ENCODE peak calls at places on chromosomes 6 and 20, in four cellular contexts. One of them, this sample, is unnamed.

GRCh38 chr6:20771427-20771826 is 237.2 kb downstream of the CDKAL1 start:
- DNase-seq in sigmoid colon: no peak
- DNase-seq in H7: no peak
- DNase-seq in HT-29: no peak
- DNase-seq in this sample: no peak

GRCh38 chr6:122238861-122239260 is 160.6 kb upstream of the HSF2 start:
- DNase-seq in sigmoid colon: no peak
- DNase-seq in H7: no peak
- DNase-seq in HT-29: no peak
- DNase-seq in this sample: no peak

GRCh38 chr6:167933290-167933689 is 64.2 kb upstream of the KIF25 start:
- DNase-seq in sigmoid colon: no peak
- DNase-seq in H7: no peak
- DNase-seq in HT-29: peak; percentile 46
- DNase-seq in this sample: no peak

GRCh38 chr6:50925548-50925947 is 106.9 kb downstream of the TFAP2B start:
- DNase-seq in sigmoid colon: no peak
- DNase-seq in H7: no peak
- DNase-seq in HT-29: no peak
- DNase-seq in this sample: no peak

GRCh38 chr6:148747145-148747492 is 289 bp downstream of the UST start:
- DNase-seq in sigmoid colon: peak; percentile 83
- DNase-seq in H7: peak; percentile 77
- DNase-seq in HT-29: no peak
- DNase-seq in this sample: no peak

GRCh38 chr6:36914227-36914794 is 28.6 kb downstream of the C6orf89 start:
- DNase-seq in sigmoid colon: no peak
- DNase-seq in H7: peak; percentile 74
- DNase-seq in HT-29: peak; percentile 95
- DNase-seq in this sample: no peak

GRCh38 chr6:20877008-20877937 is 343.0 kb downstream of the CDKAL1 start:
- DNase-seq in sigmoid colon: peak; percentile 69
- DNase-seq in H7: no peak
- DNase-seq in HT-29: peak; percentile 91
- DNase-seq in this sample: no peak

GRCh38 chr6:126170875-126171489 is 168.9 kb upstream of the CENPW start:
- DNase-seq in sigmoid colon: no peak
- DNase-seq in H7: peak; percentile 9
- DNase-seq in HT-29: peak; percentile 32
- DNase-seq in this sample: no peak

GRCh38 chr6:38176797-38177751 is 357.5 kb downstream of the ZFAND3 start:
- DNase-seq in sigmoid colon: peak; percentile 18
- DNase-seq in H7: peak; percentile 83
- DNase-seq in HT-29: no peak
- DNase-seq in this sample: no peak

GRCh38 chr20:45944151-45944964 is 9.9 kb downstream of the PCIF1 start:
- DNase-seq in sigmoid colon: no peak
- DNase-seq in H7: no peak
- DNase-seq in HT-29: no peak
- DNase-seq in this sample: no peak

GRCh38 chr20:41004561-41005360 is 23.9 kb upstream of the TOP1 start:
- DNase-seq in sigmoid colon: no peak
- DNase-seq in H7: no peak
- DNase-seq in HT-29: peak; percentile 16
- DNase-seq in this sample: no peak

GRCh38 chr20:31861346-31862156 is 8.8 kb downstream of the DUSP15 start:
- DNase-seq in sigmoid colon: no peak
- DNase-seq in H7: peak; percentile 100
- DNase-seq in HT-29: peak; percentile 53
- DNase-seq in this sample: peak; percentile 61

GRCh38 chr20:44805991-44806729 is 4.2 kb downstream of the RIMS4 start:
- DNase-seq in sigmoid colon: peak; percentile 77
- DNase-seq in H7: peak; percentile 91
- DNase-seq in HT-29: no peak
- DNase-seq in this sample: no peak

GRCh38 chr6:42013134-42013516 is 37.2 kb upstream of the TAF8 start:
- DNase-seq in sigmoid colon: no peak
- DNase-seq in H7: no peak
- DNase-seq in HT-29: no peak
- DNase-seq in this sample: no peak

GRCh38 chr6:11772109-11772830 is 6.3 kb downstream of the ADTRP start:
- DNase-seq in sigmoid colon: peak; percentile 74
- DNase-seq in H7: no peak
- DNase-seq in HT-29: peak; percentile 42
- DNase-seq in this sample: no peak

GRCh38 chr6:21941926-21942325 is 348.4 kb downstream of the SOX4 start:
- DNase-seq in sigmoid colon: no peak
- DNase-seq in H7: no peak
- DNase-seq in HT-29: no peak
- DNase-seq in this sample: no peak

GRCh38 chr6:42251500-42251899 is 33.8 kb upstream of the MRPS10 start:
- DNase-seq in sigmoid colon: no peak
- DNase-seq in H7: no peak
- DNase-seq in HT-29: no peak
- DNase-seq in this sample: no peak

GRCh38 chr20:58194176-58194796 is 34.2 kb downstream of the ANKRD60 start:
- DNase-seq in sigmoid colon: no peak
- DNase-seq in H7: no peak
- DNase-seq in HT-29: no peak
- DNase-seq in this sample: no peak

GRCh38 chr20:60249436-60249835 is 291.2 kb downstream of the CDH26 start:
- DNase-seq in sigmoid colon: no peak
- DNase-seq in H7: no peak
- DNase-seq in HT-29: peak; percentile 33
- DNase-seq in this sample: no peak

GRCh38 chr6:42158011-42158410 is 15.2 kb upstream of the GUCA1A start:
- DNase-seq in sigmoid colon: no peak
- DNase-seq in H7: no peak
- DNase-seq in HT-29: no peak
- DNase-seq in this sample: no peak

GRCh38 chr6:21740719-21741118 is 147.2 kb downstream of the SOX4 start:
- DNase-seq in sigmoid colon: no peak
- DNase-seq in H7: no peak
- DNase-seq in HT-29: no peak
- DNase-seq in this sample: no peak

GRCh38 chr20:10553326-10553984 is 118.3 kb downstream of the SLX4IP start:
- DNase-seq in sigmoid colon: peak; percentile 79
- DNase-seq in H7: peak; percentile 36
- DNase-seq in HT-29: peak; percentile 84
- DNase-seq in this sample: no peak

GRCh38 chr6:73363537-73363875 is 1.0 kb downstream of the KHDC3L start:
- DNase-seq in sigmoid colon: no peak
- DNase-seq in H7: no peak
- DNase-seq in HT-29: no peak
- DNase-seq in this sample: no peak

GRCh38 chr20:50274570-50275430 is 84.2 kb downstream of the CEBPB start:
- DNase-seq in sigmoid colon: peak; percentile 88
- DNase-seq in H7: no peak
- DNase-seq in HT-29: no peak
- DNase-seq in this sample: no peak

GRCh38 chr6:121497869-121498462 is 62.5 kb downstream of the GJA1 start:
- DNase-seq in sigmoid colon: no peak
- DNase-seq in H7: no peak
- DNase-seq in HT-29: no peak
- DNase-seq in this sample: no peak

GRCh38 chr20:19431906-19432305 is 219.5 kb downstream of the SLC24A3 start:
- DNase-seq in sigmoid colon: no peak
- DNase-seq in H7: no peak
- DNase-seq in HT-29: no peak
- DNase-seq in this sample: no peak

GRCh38 chr20:56430471-56430870 is 18.4 kb downstream of the CASS4 start:
- DNase-seq in sigmoid colon: no peak
- DNase-seq in H7: no peak
- DNase-seq in HT-29: no peak
- DNase-seq in this sample: no peak